ENCODE peak calls at places on chromosomes 16 and 17, in six cellular contexts. L, G, M, K, V and U are unnamed samples.

GRCh38 chr16:58937661-58938060 is 203.5 kb upstream of the GOT2 start:
- DNase-seq in L (no peak), G (no peak), M (no peak), K (no peak), V (no peak), U (no peak)

GRCh38 chr16:56448005-56448404 is 3.1 kb downstream of the NUDT21 start:
- DNase-seq in L (no peak), G (no peak), M (no peak), K (no peak), V (no peak), U (no peak)

GRCh38 chr17:69030145-69030544 is 30.6 kb downstream of the ABCA9 start:
- DNase-seq in L (no peak), G (no peak), M (no peak), K (no peak), V (no peak), U (no peak)

GRCh38 chr17:77425791-77426641 is 285.2 kb downstream of the SEC14L1 start:
- DNase-seq in L (no peak), G (peak), M (no peak), K (peak), V (no peak), U (no peak)

GRCh38 chr16:70784692-70785317 is 16.2 kb downstream of the VAC14 start:
- DNase-seq in L (no peak), G (no peak), M (no peak), K (no peak), V (no peak), U (no peak)

GRCh38 chr16:11759997-11760396 is 17.3 kb upstream of the TXNDC11 start:
- DNase-seq in L (no peak), G (no peak), M (no peak), K (no peak), V (no peak), U (no peak)

GRCh38 chr17:73940511-73940910 is 263.0 kb upstream of the RPL38 start:
- DNase-seq in L (no peak), G (no peak), M (no peak), K (no peak), V (no peak), U (no peak)

GRCh38 chr17:48640858-48641180 is 14.7 kb upstream of the HOXB9 start:
- DNase-seq in L (no peak), G (no peak), M (no peak), K (no peak), V (no peak), U (no peak)

GRCh38 chr17:10249271-10250010 is 51.0 kb upstream of the GAS7 start:
- DNase-seq in L (no peak), G (no peak), M (no peak), K (no peak), V (no peak), U (no peak)

GRCh38 chr16:16052916-16053315 is 103.5 kb downstream of the ABCC1 start:
- DNase-seq in L (no peak), G (no peak), M (no peak), K (peak), V (no peak), U (no peak)

GRCh38 chr16:48963306-48963705 is 318.3 kb downstream of the CBLN1 start:
- DNase-seq in L (no peak), G (no peak), M (no peak), K (peak), V (no peak), U (no peak)

GRCh38 chr17:978110-979093 is 1.2 kb downstream of the NXN start:
- DNase-seq in L (peak), G (peak), M (no peak), K (no peak), V (peak), U (no peak)

GRCh38 chr17:68775338-68775737 is 174.2 kb upstream of the FAM20A start:
- DNase-seq in L (no peak), G (no peak), M (no peak), K (no peak), V (no peak), U (no peak)

GRCh38 chr17:4476017-4476416 is 22.7 kb upstream of the SPNS2 start:
- DNase-seq in L (peak), G (no peak), M (no peak), K (peak), V (no peak), U (no peak)

GRCh38 chr17:46139365-46140210 is 53.6 kb downstream of the KANSL1 start:
- DNase-seq in L (no peak), G (no peak), M (no peak), K (no peak), V (no peak), U (no peak)

GRCh38 chr17:5902671-5903070 is 167.5 kb upstream of the WSCD1 start:
- DNase-seq in L (no peak), G (no peak), M (no peak), K (no peak), V (no peak), U (no peak)

GRCh38 chr17:7655541-7655840 is 4.8 kb downstream of the ATP1B2 start:
- DNase-seq in L (no peak), G (no peak), M (no peak), K (no peak), V (no peak), U (no peak)

GRCh38 chr17:73546770-73547345 is 97.4 kb downstream of the SDK2 start:
- DNase-seq in L (no peak), G (peak), M (peak), K (peak), V (no peak), U (no peak)

GRCh38 chr17:77738666-77739531 is 219.6 kb upstream of the TNRC6C start:
- DNase-seq in L (no peak), G (peak), M (no peak), K (peak), V (peak), U (no peak)

GRCh38 chr17:40061532-40062038 is 1.2 kb upstream of the THRA start:
- DNase-seq in L (no peak), G (no peak), M (no peak), K (no peak), V (no peak), U (no peak)

GRCh38 chr16:8854298-8854948 is 14.4 kb downstream of the CARHSP1 start:
- DNase-seq in L (peak), G (no peak), M (no peak), K (no peak), V (no peak), U (no peak)

GRCh38 chr16:1816396-1817275 is 10.0 kb downstream of the HAGH start:
- DNase-seq in L (no peak), G (no peak), M (no peak), K (no peak), V (no peak), U (no peak)

GRCh38 chr16:29663020-29663828 is at the start of gene SPN:
- DNase-seq in L (peak), G (no peak), M (peak), K (peak), V (no peak), U (no peak)

GRCh38 chr16:89367538-89368059 is 122.8 kb downstream of the ANKRD11 start:
- DNase-seq in L (peak), G (peak), M (no peak), K (no peak), V (no peak), U (no peak)

GRCh38 chr17:59165933-59166342 is 10.4 kb downstream of the PRR11 start:
- DNase-seq in L (no peak), G (peak), M (peak), K (peak), V (no peak), U (peak)

GRCh38 chr16:59848314-59848713 is 1114.2 kb upstream of the GOT2 start:
- DNase-seq in L (no peak), G (no peak), M (no peak), K (no peak), V (no peak), U (peak)

GRCh38 chr17:48840441-48840840 is 9.6 kb downstream of the CALCOCO2 start:
- DNase-seq in L (no peak), G (no peak), M (no peak), K (no peak), V (no peak), U (no peak)

GRCh38 chr16:50675686-50676610 is 5.2 kb downstream of the SNX20 start:
- DNase-seq in L (no peak), G (peak), M (no peak), K (no peak), V (no peak), U (no peak)

GRCh38 chr17:74552037-74552436 is 6.1 kb upstream of the CD300C start:
- DNase-seq in L (no peak), G (no peak), M (no peak), K (peak), V (no peak), U (no peak)